ENCODE peak calls at places on chromosomes 3 and 15, in four cellular contexts. J is H9, Q is fibroblast of lung, X is HFF-Myc. K is an unnamed sample.

GRCh38 chr3:21638488-21638887 is 112.5 kb downstream of the ZNF385D start:
- DNase-seq in J (no peak), Q (no peak), X (no peak), K (no peak)

GRCh38 chr15:98611808-98612207 is 36.5 kb upstream of the IGF1R start:
- DNase-seq in J (no peak), Q (no peak), X (no peak), K (no peak)

GRCh38 chr3:170180107-170180951 is 1.2 kb downstream of the PHC3 start:
- DNase-seq in J (no peak), Q (peak), X (no peak), K (no peak)

GRCh38 chr3:178421069-178421468 is 115.2 kb upstream of the KCNMB2 start:
- DNase-seq in J (no peak), Q (no peak), X (no peak), K (no peak)

GRCh38 chr3:52845157-52845556 is 10.3 kb upstream of the MUSTN1 start:
- DNase-seq in J (no peak), Q (peak), X (no peak), K (no peak)

GRCh38 chr3:108131795-108132134 is 40.9 kb upstream of the CD47 start:
- DNase-seq in J (no peak), Q (no peak), X (no peak), K (no peak)

GRCh38 chr3:148727242-148727641 is 29.5 kb downstream of the AGTR1 start:
- DNase-seq in J (peak), Q (peak), X (no peak), K (no peak)

GRCh38 chr3:130345487-130346079 is at the start of gene COL6A5:
- DNase-seq in J (peak), Q (peak), X (no peak), K (no peak)

GRCh38 chr15:74381481-74381880 is 14.0 kb upstream of the CYP11A1 start:
- DNase-seq in J (peak), Q (no peak), X (no peak), K (peak)

GRCh38 chr3:18258492-18258891 is 166.6 kb downstream of the SATB1 start:
- DNase-seq in J (no peak), Q (no peak), X (no peak), K (no peak)

GRCh38 chr3:27467545-27467944 is 16.6 kb downstream of the SLC4A7 start:
- DNase-seq in J (no peak), Q (peak), X (peak), K (no peak)

GRCh38 chr15:68515371-68516095 is 63.3 kb upstream of the CORO2B start:
- DNase-seq in J (no peak), Q (peak), X (no peak), K (no peak)

GRCh38 chr3:139302084-139302800 is 41.6 kb upstream of the MRPS22 start:
- DNase-seq in J (no peak), Q (peak), X (peak), K (no peak)

DNA sequence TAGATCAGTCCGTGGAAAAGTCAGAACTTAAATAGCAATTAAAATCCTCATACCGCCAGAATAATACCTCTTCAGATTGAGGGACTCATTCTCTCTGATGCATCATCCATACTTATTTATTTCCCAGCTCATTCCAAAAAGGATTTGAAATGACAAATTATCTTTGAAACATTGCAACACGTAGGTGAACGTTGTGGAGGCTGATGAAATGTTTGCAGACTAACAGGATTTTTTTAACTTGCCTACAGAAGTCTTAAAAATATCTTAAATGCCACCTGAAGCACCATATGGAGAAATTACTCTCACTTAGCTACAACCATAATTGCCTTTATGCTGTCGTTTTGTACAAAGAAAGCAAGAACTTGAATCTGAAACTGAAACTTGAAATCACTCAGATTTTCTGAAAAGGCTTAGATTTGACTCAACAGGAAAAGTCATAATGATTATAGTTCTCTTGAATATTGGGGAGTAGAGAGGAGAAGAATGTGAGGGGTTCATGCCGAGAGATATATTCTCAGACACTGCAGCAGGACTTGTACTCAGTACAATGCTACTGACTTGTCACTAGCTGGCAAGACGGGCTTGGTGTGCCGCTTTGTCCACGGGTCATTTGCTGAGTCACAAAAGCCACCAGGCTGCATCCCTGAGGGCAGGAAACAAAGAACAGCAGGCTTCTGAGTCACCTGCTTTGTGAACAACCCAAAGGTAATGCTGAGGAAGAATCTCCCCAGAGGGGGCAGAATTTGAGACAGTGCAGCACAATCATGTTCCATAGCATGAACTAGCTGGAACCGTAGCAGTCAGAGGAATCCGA is 7.1 kb upstream of the FMN1 start:
- DNase-seq in J (peak), Q (peak), X (peak), K (peak)
- TF ChIP-seq CTCF in J (peak), Q (no peak), X (no peak), K (peak)

GRCh38 chr3:185308126-185308754 is 54.4 kb upstream of the EHHADH start:
- DNase-seq in J (peak), Q (peak), X (peak), K (no peak)
- TF ChIP-seq CTCF in J (peak), Q (peak), X (peak), K (peak)

GRCh38 chr3:98453827-98454226 is 9.2 kb upstream of the OR5K1 start:
- DNase-seq in J (no peak), Q (no peak), X (no peak), K (no peak)

GRCh38 chr3:98454929-98455328 is 8.1 kb upstream of the OR5K1 start:
- DNase-seq in J (no peak), Q (no peak), X (no peak), K (no peak)

GRCh38 chr3:98460220-98460619 is 2.8 kb upstream of the OR5K1 start:
- DNase-seq in J (no peak), Q (no peak), X (no peak), K (no peak)

GRCh38 chr3:98462901-98463300 is at the start of gene OR5K1:
- DNase-seq in J (no peak), Q (no peak), X (no peak), K (no peak)

GRCh38 chr3:98457543-98457942 is 5.5 kb upstream of the OR5K1 start:
- DNase-seq in J (no peak), Q (no peak), X (no peak), K (no peak)
- TF ChIP-seq CTCF in J (peak), Q (no peak), X (no peak), K (no peak)

GRCh38 chr15:80090041-80090440 is 30.6 kb downstream of the ZFAND6 start:
- DNase-seq in J (no peak), Q (no peak), X (no peak), K (no peak)

GRCh38 chr15:80090879-80091503 is 31.5 kb downstream of the ZFAND6 start:
- DNase-seq in J (no peak), Q (no peak), X (no peak), K (no peak)

GRCh38 chr15:80081390-80081789 is 21.9 kb downstream of the ZFAND6 start:
- DNase-seq in J (no peak), Q (no peak), X (no peak), K (peak)

GRCh38 chr15:80087104-80087503 is 27.6 kb downstream of the ZFAND6 start:
- DNase-seq in J (no peak), Q (no peak), X (no peak), K (no peak)
- TF ChIP-seq CTCF in J (peak), Q (peak), X (peak), K (no peak)

DNA sequence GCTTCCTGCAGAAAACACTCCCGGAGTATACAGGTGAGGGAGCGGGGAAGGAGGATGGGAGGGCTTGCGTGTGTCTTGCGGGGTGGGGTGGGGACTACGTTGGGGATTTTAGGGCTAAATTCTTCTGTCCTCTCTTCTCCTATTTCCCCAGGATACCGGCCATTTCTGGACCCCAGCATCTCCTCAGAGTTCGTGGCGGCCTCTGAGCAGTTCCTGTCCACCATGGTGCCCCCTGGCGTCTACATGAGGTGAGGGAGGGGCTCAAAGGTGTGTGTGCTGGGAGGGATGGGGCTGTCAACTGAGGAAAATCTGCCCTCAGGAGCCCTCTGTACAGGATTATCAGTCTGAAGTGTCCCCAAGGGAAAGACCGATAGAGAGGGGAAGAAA is 6.6 kb downstream of the DUOX1 start:
- DNase-seq in J (peak), Q (no peak), X (no peak), K (no peak)
- TF ChIP-seq CTCF in J (peak), Q (no peak), X (no peak), K (no peak)

DNA sequence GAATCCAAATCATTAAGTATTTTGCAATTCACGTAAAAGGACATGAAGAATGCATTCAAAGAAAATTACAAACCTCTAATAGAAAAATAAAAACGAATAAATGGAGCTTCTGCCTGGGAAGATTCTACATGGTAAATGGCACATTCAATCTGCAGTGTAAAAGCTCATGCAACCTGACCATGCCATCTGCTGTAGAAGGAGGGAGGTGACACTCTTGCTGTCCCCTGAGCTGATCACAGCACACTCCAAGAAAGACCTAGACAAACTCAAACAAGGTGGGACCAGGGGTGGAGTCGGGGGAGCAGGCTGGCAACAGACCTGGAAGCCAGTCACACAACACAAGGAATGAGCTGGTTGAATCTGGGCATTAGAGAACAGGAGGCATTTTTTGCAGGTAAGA is 101.8 kb downstream of the BDH1 start:
- DNase-seq in J (no peak), Q (peak), X (no peak), K (no peak)
- TF ChIP-seq CTCF in J (no peak), Q (no peak), X (no peak), K (no peak)

GRCh38 chr3:133384331-133385027 is 15.4 kb upstream of the BFSP2 start:
- DNase-seq in J (peak), Q (peak), X (no peak), K (no peak)
- TF ChIP-seq CTCF in J (peak), Q (peak), X (peak), K (no peak)

GRCh38 chr15:101660005-101660404 is 7.8 kb upstream of the TM2D3 start:
- DNase-seq in J (no peak), Q (no peak), X (no peak), K (no peak)

GRCh38 chr15:101664303-101664913 is 12.2 kb upstream of the TM2D3 start:
- DNase-seq in J (no peak), Q (peak), X (no peak), K (no peak)

GRCh38 chr15:101657968-101658784 is 6.0 kb upstream of the TM2D3 start:
- DNase-seq in J (no peak), Q (no peak), X (no peak), K (no peak)

GRCh38 chr15:101657171-101657570 is 5.0 kb upstream of the TM2D3 start:
- DNase-seq in J (no peak), Q (no peak), X (no peak), K (no peak)

GRCh38 chr15:101662203-101662602 is 10.0 kb upstream of the TM2D3 start:
- DNase-seq in J (no peak), Q (no peak), X (no peak), K (no peak)
- TF ChIP-seq CTCF in J (no peak), Q (no peak), X (no peak), K (no peak)

K was measured in CD14-positive monocyte.